ENCODE peak calls at places on chromosomes 11 and 22, in eight cellular contexts. X, B, M, Y, J, R, F and O are unnamed samples.

GRCh38 chr22:45319319-45319675 is 9.6 kb downstream of the FAM118A start:
- DNase-seq in Y (no peak), J (no peak), R (no peak), X (no peak), B (no peak), M (no peak), F (no peak), O (no peak)

GRCh38 chr11:44774736-44775135 is 48.0 kb downstream of the TSPAN18 start:
- DNase-seq in J (no peak), Y (no peak), F (no peak), X (no peak), R (no peak), B (peak; percentile 10), M (no peak), O (no peak)

GRCh38 chr11:19243601-19244000 is 2.9 kb upstream of the E2F8 start:
- DNase-seq in R (no peak), Y (no peak), X (no peak), J (no peak), F (no peak), M (no peak), B (no peak), O (no peak)

GRCh38 chr11:18578975-18579598 is 9.4 kb downstream of the UEVLD start:
- DNase-seq in X (no peak), Y (no peak), B (no peak), J (peak; percentile 21), F (peak; percentile 51), R (no peak), M (no peak), O (no peak)

GRCh38 chr11:55936300-55936699 is at the start of gene OR5I1:
- DNase-seq in M (no peak), B (no peak), F (no peak), Y (no peak), J (no peak), X (no peak), R (no peak), O (no peak)

GRCh38 chr11:59754494-59754858 is 700 bp upstream of the STX3 start:
- DNase-seq in R (peak; percentile 32), F (no peak), Y (no peak), J (no peak), B (peak; percentile 17), X (no peak), M (no peak), O (no peak)

GRCh38 chr11:42161886-42162285 is 702.4 kb upstream of the LRRC4C start:
- DNase-seq in B (no peak), F (no peak), Y (no peak), R (no peak), J (no peak), M (no peak), X (no peak), O (no peak)

GRCh38 chr11:3195251-3196160 is 23.1 kb downstream of the MRGPRG start:
- DNase-seq in R (no peak), M (no peak), F (no peak), Y (no peak), B (peak; percentile 35), J (no peak), X (peak; percentile 54), O (no peak)

GRCh38 chr22:24107668-24108067 is 73.6 kb upstream of the SUSD2 start:
- DNase-seq in X (peak; percentile 61), F (no peak), M (peak; percentile 80), J (no peak), B (peak; percentile 92), R (no peak), Y (peak; percentile 89), O (no peak)

GRCh38 chr11:115506909-115507649 is 2.9 kb upstream of the CADM1 start:
- DNase-seq in X (no peak), R (no peak), J (no peak), M (no peak), B (no peak), F (no peak), Y (no peak), O (no peak)

GRCh38 chr11:69593851-69594250 is 47.1 kb upstream of the CCND1 start:
- DNase-seq in Y (no peak), J (no peak), R (no peak), M (no peak), B (no peak), X (no peak), F (no peak), O (no peak)

GRCh38 chr11:67608486-67608885 is 1.8 kb downstream of the NDUFV1 start:
- DNase-seq in B (no peak), F (no peak), R (no peak), Y (no peak), M (no peak), X (no peak), J (no peak), O (no peak)

GRCh38 chr11:70322653-70323052 is 52.2 kb downstream of the PPFIA1 start:
- DNase-seq in R (no peak), X (no peak), J (no peak), F (no peak), B (no peak), Y (no peak), M (no peak), O (no peak)